ENCODE peak calls at places on chromosomes 1 and 21, in eight cellular contexts. E is posterior cingulate gyrus; O is stimulated activated CD8-positive, alpha-beta memory T cell treated with anti-CD3 and anti-CD28 coated beads, Interleukin-15, amount 100 ng/mL, for 48 hours; X is brain microvascular endothelial cell; I is fibroblast of lung; Q is NCI-H460; K is nephron progenitor cell; L is stimulated activated CD4-positive, alpha-beta T cell treated with anti-CD3 and anti-CD28 coated beads, Interleukin-2, amount 100 ng/mL, for 24 hours. U is an unnamed sample.

GRCh38 chr1:87683557-87683956 is 354.9 kb downstream of the LMO4 start:
- DNase-seq in E (no peak), O (no peak), X (no peak), I (no peak), Q (no peak), K (no peak), L (no peak), U (no peak)

GRCh38 chr21:45248893-45249381 is 38.8 kb downstream of the POFUT2 start:
- DNase-seq in E (peak), O (no peak), X (no peak), I (peak), Q (no peak), K (no peak), L (no peak), U (no peak)

GRCh38 chr1:9250586-9251381 is 16.2 kb downstream of the H6PD start:
- DNase-seq in E (no peak), O (no peak), X (peak), I (no peak), Q (no peak), K (peak), L (no peak), U (no peak)

GRCh38 chr1:114134518-114134917 is 19.2 kb downstream of the SYT6 start:
- DNase-seq in E (no peak), O (no peak), X (no peak), I (no peak), Q (no peak), K (no peak), L (no peak), U (peak)

GRCh38 chr1:61158592-61158991 is 76.2 kb downstream of the NFIA start:
- DNase-seq in E (no peak), O (no peak), X (no peak), I (no peak), Q (no peak), K (no peak), L (no peak), U (no peak)

GRCh38 chr21:19122371-19122770 is 718.8 kb upstream of the TMPRSS15 start:
- DNase-seq in E (no peak), O (no peak), X (no peak), I (no peak), Q (no peak), K (no peak), L (no peak), U (no peak)

GRCh38 chr1:54519709-54520108 is 28.3 kb upstream of the ACOT11 start:
- DNase-seq in E (no peak), O (no peak), X (no peak), I (no peak), Q (peak), K (no peak), L (no peak), U (no peak)

GRCh38 chr1:60984066-60984799 is 98.1 kb upstream of the NFIA start:
- DNase-seq in E (no peak), O (no peak), X (peak), I (peak), Q (no peak), K (no peak), L (no peak), U (peak)

GRCh38 chr1:212495843-212496494 is 63.2 kb downstream of the NENF start:
- DNase-seq in E (no peak), O (no peak), X (no peak), I (no peak), Q (no peak), K (no peak), L (no peak), U (no peak)

GRCh38 chr1:106080608-106081325 is 975.7 kb upstream of the PRMT6 start:
- DNase-seq in E (peak), O (no peak), X (no peak), I (no peak), Q (no peak), K (no peak), L (no peak), U (no peak)

GRCh38 chr1:96981181-96981580 is 259.6 kb downstream of the PTBP2 start:
- DNase-seq in E (no peak), O (no peak), X (no peak), I (no peak), Q (no peak), K (no peak), L (no peak), U (no peak)

GRCh38 chr1:213154056-213154677 is 103.1 kb downstream of the RPS6KC1 start:
- DNase-seq in E (no peak), O (no peak), X (no peak), I (no peak), Q (no peak), K (no peak), L (no peak), U (no peak)